ENCODE peak calls at places on chromosomes 12 and 14, in ten cellular contexts. One of them, this sample, is unnamed.

GRCh38 chr12:52224154-52224553 is 8.9 kb upstream of the KRT7 start:
- DNase-seq in activated naive CD4-positive, alpha-beta T cell: no peak
- DNase-seq in fibroblast of the aortic adventitia: peak; percentile 78
- DNase-seq in stimulated activated CD4-positive, alpha-beta T cell treated with anti-CD3 and anti-CD28 coated beads, Interleukin-1b, Interleukin-23, amount 100 ng/mL, for 24 hours: no peak
- DNase-seq in SHP77 treated with DMSO at 0.1 percent for 48 hours: no peak
- DNase-seq in skeletal muscle cell: no peak
- DNase-seq in T-cell: no peak
- DNase-seq in NCI-H2081: no peak
- DNase-seq in Right ventricle myocardium inferior: no peak
- DNase-seq in naive thymus-derived CD8-positive, alpha-beta T cell: no peak
- DNase-seq in this sample: no peak

GRCh38 chr12:131231194-131231980 is 277.7 kb downstream of the ADGRD1 start:
- DNase-seq in skeletal muscle cell: no peak
- DNase-seq in fibroblast of the aortic adventitia: no peak
- DNase-seq in SHP77 treated with DMSO at 0.1 percent for 48 hours: no peak
- DNase-seq in stimulated activated CD4-positive, alpha-beta T cell treated with anti-CD3 and anti-CD28 coated beads, Interleukin-1b, Interleukin-23, amount 100 ng/mL, for 24 hours: no peak
- DNase-seq in NCI-H2081: no peak
- DNase-seq in T-cell: no peak
- DNase-seq in activated naive CD4-positive, alpha-beta T cell: no peak
- DNase-seq in naive thymus-derived CD8-positive, alpha-beta T cell: no peak
- DNase-seq in Right ventricle myocardium inferior: no peak
- DNase-seq in this sample: no peak

GRCh38 chr14:98888281-98888680 is 383.7 kb downstream of the BCL11B start:
- DNase-seq in Right ventricle myocardium inferior: no peak
- DNase-seq in fibroblast of the aortic adventitia: no peak
- DNase-seq in skeletal muscle cell: no peak
- DNase-seq in stimulated activated CD4-positive, alpha-beta T cell treated with anti-CD3 and anti-CD28 coated beads, Interleukin-1b, Interleukin-23, amount 100 ng/mL, for 24 hours: no peak
- DNase-seq in activated naive CD4-positive, alpha-beta T cell: no peak
- DNase-seq in NCI-H2081: no peak
- DNase-seq in naive thymus-derived CD8-positive, alpha-beta T cell: no peak
- DNase-seq in SHP77 treated with DMSO at 0.1 percent for 48 hours: no peak
- DNase-seq in T-cell: no peak
- DNase-seq in this sample: no peak

GRCh38 chr14:64861916-64862315 is 17.8 kb downstream of the SPTB start:
- DNase-seq in SHP77 treated with DMSO at 0.1 percent for 48 hours: no peak
- DNase-seq in skeletal muscle cell: no peak
- DNase-seq in NCI-H2081: no peak
- DNase-seq in activated naive CD4-positive, alpha-beta T cell: no peak
- DNase-seq in fibroblast of the aortic adventitia: no peak
- DNase-seq in naive thymus-derived CD8-positive, alpha-beta T cell: no peak
- DNase-seq in T-cell: no peak
- DNase-seq in stimulated activated CD4-positive, alpha-beta T cell treated with anti-CD3 and anti-CD28 coated beads, Interleukin-1b, Interleukin-23, amount 100 ng/mL, for 24 hours: no peak
- DNase-seq in Right ventricle myocardium inferior: no peak
- DNase-seq in this sample: no peak

GRCh38 chr14:74257078-74257987 is 18.1 kb downstream of the VSX2 start:
- DNase-seq in stimulated activated CD4-positive, alpha-beta T cell treated with anti-CD3 and anti-CD28 coated beads, Interleukin-1b, Interleukin-23, amount 100 ng/mL, for 24 hours: peak; percentile 21
- DNase-seq in Right ventricle myocardium inferior: peak; percentile 80
- DNase-seq in activated naive CD4-positive, alpha-beta T cell: peak; percentile 29
- DNase-seq in NCI-H2081: peak; percentile 36
- DNase-seq in skeletal muscle cell: no peak
- DNase-seq in T-cell: peak; percentile 41
- DNase-seq in naive thymus-derived CD8-positive, alpha-beta T cell: peak; percentile 67
- DNase-seq in SHP77 treated with DMSO at 0.1 percent for 48 hours: peak; percentile 18
- DNase-seq in fibroblast of the aortic adventitia: peak; percentile 20
- DNase-seq in this sample: peak; percentile 86

GRCh38 chr12:88142610-88142991 is 494 bp downstream of the TMTC3 start:
- DNase-seq in Right ventricle myocardium inferior: peak; percentile 73
- DNase-seq in fibroblast of the aortic adventitia: no peak
- DNase-seq in NCI-H2081: peak; percentile 28
- DNase-seq in naive thymus-derived CD8-positive, alpha-beta T cell: peak; percentile 17
- DNase-seq in skeletal muscle cell: no peak
- DNase-seq in T-cell: no peak
- DNase-seq in stimulated activated CD4-positive, alpha-beta T cell treated with anti-CD3 and anti-CD28 coated beads, Interleukin-1b, Interleukin-23, amount 100 ng/mL, for 24 hours: peak; percentile 3
- DNase-seq in SHP77 treated with DMSO at 0.1 percent for 48 hours: peak; percentile 44
- DNase-seq in activated naive CD4-positive, alpha-beta T cell: no peak
- DNase-seq in this sample: no peak

GRCh38 chr14:27056586-27056985 is 458.8 kb upstream of the NOVA1 start:
- DNase-seq in Right ventricle myocardium inferior: no peak
- DNase-seq in skeletal muscle cell: no peak
- DNase-seq in stimulated activated CD4-positive, alpha-beta T cell treated with anti-CD3 and anti-CD28 coated beads, Interleukin-1b, Interleukin-23, amount 100 ng/mL, for 24 hours: no peak
- DNase-seq in T-cell: no peak
- DNase-seq in fibroblast of the aortic adventitia: no peak
- DNase-seq in NCI-H2081: no peak
- DNase-seq in naive thymus-derived CD8-positive, alpha-beta T cell: no peak
- DNase-seq in SHP77 treated with DMSO at 0.1 percent for 48 hours: no peak
- DNase-seq in activated naive CD4-positive, alpha-beta T cell: no peak
- DNase-seq in this sample: no peak

GRCh38 chr14:77613207-77613606 is 3.2 kb downstream of the SPTLC2 start:
- DNase-seq in naive thymus-derived CD8-positive, alpha-beta T cell: no peak
- DNase-seq in NCI-H2081: peak; percentile 2
- DNase-seq in skeletal muscle cell: no peak
- DNase-seq in T-cell: no peak
- DNase-seq in activated naive CD4-positive, alpha-beta T cell: no peak
- DNase-seq in stimulated activated CD4-positive, alpha-beta T cell treated with anti-CD3 and anti-CD28 coated beads, Interleukin-1b, Interleukin-23, amount 100 ng/mL, for 24 hours: no peak
- DNase-seq in Right ventricle myocardium inferior: no peak
- DNase-seq in SHP77 treated with DMSO at 0.1 percent for 48 hours: no peak
- DNase-seq in fibroblast of the aortic adventitia: no peak
- DNase-seq in this sample: no peak

GRCh38 chr14:102215071-102215470 is 75.4 kb downstream of the WDR20 start:
- DNase-seq in skeletal muscle cell: no peak
- DNase-seq in fibroblast of the aortic adventitia: peak; percentile 83
- DNase-seq in NCI-H2081: no peak
- DNase-seq in SHP77 treated with DMSO at 0.1 percent for 48 hours: no peak
- DNase-seq in naive thymus-derived CD8-positive, alpha-beta T cell: no peak
- DNase-seq in Right ventricle myocardium inferior: no peak
- DNase-seq in T-cell: no peak
- DNase-seq in activated naive CD4-positive, alpha-beta T cell: no peak
- DNase-seq in stimulated activated CD4-positive, alpha-beta T cell treated with anti-CD3 and anti-CD28 coated beads, Interleukin-1b, Interleukin-23, amount 100 ng/mL, for 24 hours: no peak
- DNase-seq in this sample: no peak

GRCh38 chr14:68143341-68143807 is 323.8 kb downstream of the RAD51B start:
- DNase-seq in stimulated activated CD4-positive, alpha-beta T cell treated with anti-CD3 and anti-CD28 coated beads, Interleukin-1b, Interleukin-23, amount 100 ng/mL, for 24 hours: no peak
- DNase-seq in Right ventricle myocardium inferior: peak; percentile 84
- DNase-seq in T-cell: no peak
- DNase-seq in naive thymus-derived CD8-positive, alpha-beta T cell: no peak
- DNase-seq in skeletal muscle cell: peak; percentile 94
- DNase-seq in activated naive CD4-positive, alpha-beta T cell: no peak
- DNase-seq in fibroblast of the aortic adventitia: peak; percentile 97
- DNase-seq in SHP77 treated with DMSO at 0.1 percent for 48 hours: no peak
- DNase-seq in NCI-H2081: no peak
- DNase-seq in this sample: no peak

GRCh38 chr14:89617142-89617460 is 200.1 kb upstream of the FOXN3 start:
- DNase-seq in activated naive CD4-positive, alpha-beta T cell: no peak
- DNase-seq in naive thymus-derived CD8-positive, alpha-beta T cell: no peak
- DNase-seq in T-cell: no peak
- DNase-seq in Right ventricle myocardium inferior: no peak
- DNase-seq in NCI-H2081: no peak
- DNase-seq in SHP77 treated with DMSO at 0.1 percent for 48 hours: no peak
- DNase-seq in skeletal muscle cell: no peak
- DNase-seq in stimulated activated CD4-positive, alpha-beta T cell treated with anti-CD3 and anti-CD28 coated beads, Interleukin-1b, Interleukin-23, amount 100 ng/mL, for 24 hours: no peak
- DNase-seq in fibroblast of the aortic adventitia: peak; percentile 2
- DNase-seq in this sample: no peak

GRCh38 chr14:61608245-61609142 is 86.8 kb upstream of the HIF1A start:
- DNase-seq in activated naive CD4-positive, alpha-beta T cell: no peak
- DNase-seq in skeletal muscle cell: peak; percentile 70
- DNase-seq in T-cell: no peak
- DNase-seq in SHP77 treated with DMSO at 0.1 percent for 48 hours: peak; percentile 93
- DNase-seq in fibroblast of the aortic adventitia: peak; percentile 76
- DNase-seq in naive thymus-derived CD8-positive, alpha-beta T cell: no peak
- DNase-seq in NCI-H2081: peak; percentile 87
- DNase-seq in stimulated activated CD4-positive, alpha-beta T cell treated with anti-CD3 and anti-CD28 coated beads, Interleukin-1b, Interleukin-23, amount 100 ng/mL, for 24 hours: no peak
- DNase-seq in Right ventricle myocardium inferior: no peak
- DNase-seq in this sample: no peak

GRCh38 chr14:20697273-20698017 is 8.9 kb downstream of the ANG start:
- DNase-seq in activated naive CD4-positive, alpha-beta T cell: no peak
- DNase-seq in fibroblast of the aortic adventitia: peak; percentile 78
- DNase-seq in naive thymus-derived CD8-positive, alpha-beta T cell: peak; percentile 32
- DNase-seq in Right ventricle myocardium inferior: no peak
- DNase-seq in T-cell: peak; percentile 56
- DNase-seq in stimulated activated CD4-positive, alpha-beta T cell treated with anti-CD3 and anti-CD28 coated beads, Interleukin-1b, Interleukin-23, amount 100 ng/mL, for 24 hours: peak; percentile 17
- DNase-seq in SHP77 treated with DMSO at 0.1 percent for 48 hours: peak; percentile 24
- DNase-seq in NCI-H2081: peak; percentile 23
- DNase-seq in skeletal muscle cell: no peak
- DNase-seq in this sample: peak; percentile 77

GRCh38 chr14:35114036-35114435 is 7.8 kb downstream of the PPP2R3C start:
- DNase-seq in fibroblast of the aortic adventitia: no peak
- DNase-seq in activated naive CD4-positive, alpha-beta T cell: no peak
- DNase-seq in skeletal muscle cell: no peak
- DNase-seq in SHP77 treated with DMSO at 0.1 percent for 48 hours: no peak
- DNase-seq in naive thymus-derived CD8-positive, alpha-beta T cell: no peak
- DNase-seq in T-cell: no peak
- DNase-seq in stimulated activated CD4-positive, alpha-beta T cell treated with anti-CD3 and anti-CD28 coated beads, Interleukin-1b, Interleukin-23, amount 100 ng/mL, for 24 hours: no peak
- DNase-seq in NCI-H2081: no peak
- DNase-seq in Right ventricle myocardium inferior: no peak
- DNase-seq in this sample: no peak

GRCh38 chr12:3698218-3698974 is 54.5 kb downstream of the CRACR2A start:
- DNase-seq in NCI-H2081: peak; percentile 84
- DNase-seq in skeletal muscle cell: peak; percentile 89
- DNase-seq in Right ventricle myocardium inferior: no peak
- DNase-seq in activated naive CD4-positive, alpha-beta T cell: no peak
- DNase-seq in naive thymus-derived CD8-positive, alpha-beta T cell: no peak
- DNase-seq in T-cell: no peak
- DNase-seq in fibroblast of the aortic adventitia: peak; percentile 94
- DNase-seq in stimulated activated CD4-positive, alpha-beta T cell treated with anti-CD3 and anti-CD28 coated beads, Interleukin-1b, Interleukin-23, amount 100 ng/mL, for 24 hours: no peak
- DNase-seq in SHP77 treated with DMSO at 0.1 percent for 48 hours: peak; percentile 61
- DNase-seq in this sample: no peak

GRCh38 chr14:40629144-40629543 is 977.5 kb upstream of the LRFN5 start:
- DNase-seq in Right ventricle myocardium inferior: no peak
- DNase-seq in fibroblast of the aortic adventitia: no peak
- DNase-seq in T-cell: no peak
- DNase-seq in stimulated activated CD4-positive, alpha-beta T cell treated with anti-CD3 and anti-CD28 coated beads, Interleukin-1b, Interleukin-23, amount 100 ng/mL, for 24 hours: no peak
- DNase-seq in naive thymus-derived CD8-positive, alpha-beta T cell: no peak
- DNase-seq in NCI-H2081: no peak
- DNase-seq in skeletal muscle cell: no peak
- DNase-seq in activated naive CD4-positive, alpha-beta T cell: no peak
- DNase-seq in SHP77 treated with DMSO at 0.1 percent for 48 hours: peak; percentile 11
- DNase-seq in this sample: no peak

GRCh38 chr14:36619131-36619530 is 36.7 kb upstream of the NKX2-8 start:
- DNase-seq in T-cell: no peak
- DNase-seq in Right ventricle myocardium inferior: no peak
- DNase-seq in skeletal muscle cell: no peak
- DNase-seq in activated naive CD4-positive, alpha-beta T cell: no peak
- DNase-seq in naive thymus-derived CD8-positive, alpha-beta T cell: no peak
- DNase-seq in NCI-H2081: no peak
- DNase-seq in fibroblast of the aortic adventitia: no peak
- DNase-seq in SHP77 treated with DMSO at 0.1 percent for 48 hours: no peak
- DNase-seq in stimulated activated CD4-positive, alpha-beta T cell treated with anti-CD3 and anti-CD28 coated beads, Interleukin-1b, Interleukin-23, amount 100 ng/mL, for 24 hours: no peak
- DNase-seq in this sample: no peak

GRCh38 chr14:80906336-80906735 is 35.2 kb downstream of the CEP128 start:
- DNase-seq in NCI-H2081: no peak
- DNase-seq in SHP77 treated with DMSO at 0.1 percent for 48 hours: no peak
- DNase-seq in skeletal muscle cell: peak; percentile 15
- DNase-seq in activated naive CD4-positive, alpha-beta T cell: no peak
- DNase-seq in fibroblast of the aortic adventitia: no peak
- DNase-seq in naive thymus-derived CD8-positive, alpha-beta T cell: no peak
- DNase-seq in Right ventricle myocardium inferior: no peak
- DNase-seq in T-cell: no peak
- DNase-seq in stimulated activated CD4-positive, alpha-beta T cell treated with anti-CD3 and anti-CD28 coated beads, Interleukin-1b, Interleukin-23, amount 100 ng/mL, for 24 hours: no peak
- DNase-seq in this sample: no peak

GRCh38 chr12:104750061-104750460 is 208.0 kb downstream of the SLC41A2 start:
- DNase-seq in Right ventricle myocardium inferior: no peak
- DNase-seq in fibroblast of the aortic adventitia: peak; percentile 13
- DNase-seq in stimulated activated CD4-positive, alpha-beta T cell treated with anti-CD3 and anti-CD28 coated beads, Interleukin-1b, Interleukin-23, amount 100 ng/mL, for 24 hours: no peak
- DNase-seq in NCI-H2081: no peak
- DNase-seq in T-cell: no peak
- DNase-seq in SHP77 treated with DMSO at 0.1 percent for 48 hours: no peak
- DNase-seq in naive thymus-derived CD8-positive, alpha-beta T cell: no peak
- DNase-seq in skeletal muscle cell: peak; percentile 17
- DNase-seq in activated naive CD4-positive, alpha-beta T cell: no peak
- DNase-seq in this sample: no peak

GRCh38 chr12:57086951-57087688 is 1.8 kb upstream of the NAB2 start:
- DNase-seq in NCI-H2081: no peak
- DNase-seq in stimulated activated CD4-positive, alpha-beta T cell treated with anti-CD3 and anti-CD28 coated beads, Interleukin-1b, Interleukin-23, amount 100 ng/mL, for 24 hours: peak; percentile 75
- DNase-seq in T-cell: peak; percentile 91
- DNase-seq in SHP77 treated with DMSO at 0.1 percent for 48 hours: no peak
- DNase-seq in skeletal muscle cell: peak; percentile 85
- DNase-seq in activated naive CD4-positive, alpha-beta T cell: peak; percentile 74
- DNase-seq in Right ventricle myocardium inferior: peak; percentile 96
- DNase-seq in naive thymus-derived CD8-positive, alpha-beta T cell: peak; percentile 95
- DNase-seq in fibroblast of the aortic adventitia: peak; percentile 92
- DNase-seq in this sample: peak; percentile 84

GRCh38 chr12:124322271-124322998 is 27.5 kb downstream of the RFLNA start:
- DNase-seq in naive thymus-derived CD8-positive, alpha-beta T cell: no peak
- DNase-seq in NCI-H2081: no peak
- DNase-seq in skeletal muscle cell: no peak
- DNase-seq in T-cell: no peak
- DNase-seq in fibroblast of the aortic adventitia: peak; percentile 17
- DNase-seq in activated naive CD4-positive, alpha-beta T cell: no peak
- DNase-seq in stimulated activated CD4-positive, alpha-beta T cell treated with anti-CD3 and anti-CD28 coated beads, Interleukin-1b, Interleukin-23, amount 100 ng/mL, for 24 hours: no peak
- DNase-seq in SHP77 treated with DMSO at 0.1 percent for 48 hours: no peak
- DNase-seq in Right ventricle myocardium inferior: no peak
- DNase-seq in this sample: no peak

GRCh38 chr12:31737763-31738162 is 8.9 kb upstream of the AMN1 start:
- DNase-seq in SHP77 treated with DMSO at 0.1 percent for 48 hours: no peak
- DNase-seq in activated naive CD4-positive, alpha-beta T cell: no peak
- DNase-seq in stimulated activated CD4-positive, alpha-beta T cell treated with anti-CD3 and anti-CD28 coated beads, Interleukin-1b, Interleukin-23, amount 100 ng/mL, for 24 hours: no peak
- DNase-seq in Right ventricle myocardium inferior: no peak
- DNase-seq in fibroblast of the aortic adventitia: no peak
- DNase-seq in skeletal muscle cell: no peak
- DNase-seq in NCI-H2081: no peak
- DNase-seq in T-cell: no peak
- DNase-seq in naive thymus-derived CD8-positive, alpha-beta T cell: no peak
- DNase-seq in this sample: no peak

GRCh38 chr14:74762917-74763802 is at the start of gene YLPM1:
- DNase-seq in activated naive CD4-positive, alpha-beta T cell: peak; percentile 77
- DNase-seq in NCI-H2081: peak; percentile 95
- DNase-seq in SHP77 treated with DMSO at 0.1 percent for 48 hours: peak; percentile 92
- DNase-seq in stimulated activated CD4-positive, alpha-beta T cell treated with anti-CD3 and anti-CD28 coated beads, Interleukin-1b, Interleukin-23, amount 100 ng/mL, for 24 hours: peak; percentile 79
- DNase-seq in T-cell: peak; percentile 94
- DNase-seq in Right ventricle myocardium inferior: peak; percentile 97
- DNase-seq in naive thymus-derived CD8-positive, alpha-beta T cell: peak; percentile 83
- DNase-seq in skeletal muscle cell: peak; percentile 94
- DNase-seq in fibroblast of the aortic adventitia: peak; percentile 99
- DNase-seq in this sample: peak; percentile 89

GRCh38 chr14:20440465-20440864 is 4.5 kb upstream of the KLHL33 start:
- DNase-seq in stimulated activated CD4-positive, alpha-beta T cell treated with anti-CD3 and anti-CD28 coated beads, Interleukin-1b, Interleukin-23, amount 100 ng/mL, for 24 hours: no peak
- DNase-seq in activated naive CD4-positive, alpha-beta T cell: no peak
- DNase-seq in skeletal muscle cell: no peak
- DNase-seq in fibroblast of the aortic adventitia: no peak
- DNase-seq in NCI-H2081: no peak
- DNase-seq in SHP77 treated with DMSO at 0.1 percent for 48 hours: no peak
- DNase-seq in naive thymus-derived CD8-positive, alpha-beta T cell: no peak
- DNase-seq in T-cell: no peak
- DNase-seq in Right ventricle myocardium inferior: no peak
- DNase-seq in this sample: no peak

GRCh38 chr14:91858536-91859275 is 8.6 kb downstream of the TC2N start:
- DNase-seq in skeletal muscle cell: no peak
- DNase-seq in naive thymus-derived CD8-positive, alpha-beta T cell: no peak
- DNase-seq in fibroblast of the aortic adventitia: peak; percentile 51
- DNase-seq in activated naive CD4-positive, alpha-beta T cell: no peak
- DNase-seq in NCI-H2081: no peak
- DNase-seq in T-cell: no peak
- DNase-seq in SHP77 treated with DMSO at 0.1 percent for 48 hours: no peak
- DNase-seq in Right ventricle myocardium inferior: no peak
- DNase-seq in stimulated activated CD4-positive, alpha-beta T cell treated with anti-CD3 and anti-CD28 coated beads, Interleukin-1b, Interleukin-23, amount 100 ng/mL, for 24 hours: no peak
- DNase-seq in this sample: no peak

GRCh38 chr12:94614288-94614721 is 36.1 kb downstream of the TMCC3 start:
- DNase-seq in naive thymus-derived CD8-positive, alpha-beta T cell: no peak
- DNase-seq in SHP77 treated with DMSO at 0.1 percent for 48 hours: no peak
- DNase-seq in T-cell: no peak
- DNase-seq in fibroblast of the aortic adventitia: peak; percentile 14
- DNase-seq in stimulated activated CD4-positive, alpha-beta T cell treated with anti-CD3 and anti-CD28 coated beads, Interleukin-1b, Interleukin-23, amount 100 ng/mL, for 24 hours: no peak
- DNase-seq in activated naive CD4-positive, alpha-beta T cell: no peak
- DNase-seq in Right ventricle myocardium inferior: no peak
- DNase-seq in skeletal muscle cell: peak; percentile 62
- DNase-seq in NCI-H2081: no peak
- DNase-seq in this sample: peak; percentile 31

GRCh38 chr14:32633214-32633864 is 304.2 kb downstream of the AKAP6 start:
- DNase-seq in Right ventricle myocardium inferior: no peak
- DNase-seq in SHP77 treated with DMSO at 0.1 percent for 48 hours: no peak
- DNase-seq in T-cell: no peak
- DNase-seq in fibroblast of the aortic adventitia: no peak
- DNase-seq in naive thymus-derived CD8-positive, alpha-beta T cell: no peak
- DNase-seq in skeletal muscle cell: no peak
- DNase-seq in NCI-H2081: no peak
- DNase-seq in activated naive CD4-positive, alpha-beta T cell: no peak
- DNase-seq in stimulated activated CD4-positive, alpha-beta T cell treated with anti-CD3 and anti-CD28 coated beads, Interleukin-1b, Interleukin-23, amount 100 ng/mL, for 24 hours: no peak
- DNase-seq in this sample: no peak

GRCh38 chr12:65673291-65673690 is 151.0 kb upstream of the HMGA2 start:
- DNase-seq in T-cell: no peak
- DNase-seq in stimulated activated CD4-positive, alpha-beta T cell treated with anti-CD3 and anti-CD28 coated beads, Interleukin-1b, Interleukin-23, amount 100 ng/mL, for 24 hours: no peak
- DNase-seq in Right ventricle myocardium inferior: no peak
- DNase-seq in fibroblast of the aortic adventitia: no peak
- DNase-seq in NCI-H2081: no peak
- DNase-seq in skeletal muscle cell: no peak
- DNase-seq in SHP77 treated with DMSO at 0.1 percent for 48 hours: no peak
- DNase-seq in activated naive CD4-positive, alpha-beta T cell: no peak
- DNase-seq in naive thymus-derived CD8-positive, alpha-beta T cell: no peak
- DNase-seq in this sample: no peak

This sample was measured in H1.